ENCODE peak calls at places on chromosomes 16 and 17, in nine cellular contexts. W is mesenchymal stem cell; A is sigmoid colon; V is AG09309; U is PC-9; N is sciatic nerve; T is HT-29; S is mucosa of descending colon; M is CD8-positive, alpha-beta T cell. Q is an unnamed sample.

GRCh38 chr17:43676471-43676870 is 14.7 kb upstream of the MEOX1 start:
- DNase-seq in T (no peak), W (peak), S (no peak), M (no peak), A (no peak), V (no peak), N (no peak), U (peak), Q (peak)

GRCh38 chr17:65389426-65389825 is 172.0 kb downstream of the AXIN2 start:
- DNase-seq in V (peak), M (no peak), W (peak), S (no peak), N (no peak), U (no peak), T (no peak), A (no peak), Q (peak)

GRCh38 chr16:4263504-4264436 is 9.1 kb downstream of the TFAP4 start:
- DNase-seq in A (peak), N (peak), W (peak), M (no peak), S (peak), V (peak), U (no peak), T (peak), Q (no peak)

GRCh38 chr16:53482123-53482522 is 20.9 kb downstream of the AKTIP start:
- DNase-seq in A (no peak), V (no peak), M (no peak), T (no peak), U (no peak), W (peak), N (no peak), S (no peak), Q (no peak)

GRCh38 chr17:6637458-6637840 is 3.1 kb downstream of the KIAA0753 start:
- DNase-seq in N (no peak), W (no peak), T (no peak), M (no peak), S (no peak), V (no peak), U (no peak), A (no peak), Q (no peak)

GRCh38 chr16:57260294-57260929 is 15.4 kb downstream of the ARL2BP start:
- DNase-seq in V (no peak), U (peak), S (no peak), T (no peak), A (peak), M (no peak), W (peak), N (peak), Q (peak)

GRCh38 chr17:6910987-6911603 is 79.6 kb upstream of the TEKT1 start:
- DNase-seq in V (no peak), W (peak), N (no peak), S (no peak), U (no peak), T (peak), M (no peak), A (no peak), Q (peak)

GRCh38 chr17:77390870-77391269 is 250.1 kb downstream of the SEC14L1 start:
- DNase-seq in T (no peak), A (no peak), U (no peak), N (no peak), W (no peak), M (no peak), S (no peak), V (no peak), Q (no peak)

GRCh38 chr17:72287586-72287985 is 166.8 kb downstream of the SOX9 start:
- DNase-seq in W (no peak), S (no peak), M (no peak), A (no peak), N (no peak), T (no peak), V (no peak), U (no peak), Q (no peak)

GRCh38 chr17:65183736-65184135 is 46.6 kb downstream of the RGS9 start:
- DNase-seq in T (no peak), V (no peak), S (no peak), U (peak), W (peak), A (no peak), N (no peak), M (no peak), Q (peak)

GRCh38 chr17:81911277-81911961 is at the start of gene PCYT2:
- DNase-seq in M (peak), A (peak), N (peak), S (peak), V (peak), U (peak), W (peak), T (peak), Q (peak)

GRCh38 chr16:89823087-89823823 is 5.0 kb upstream of the SPIRE2 start:
- DNase-seq in W (no peak), V (no peak), S (peak), A (no peak), N (no peak), T (no peak), U (no peak), M (no peak), Q (no peak)

GRCh38 chr17:36943250-36944220 is 5.2 kb upstream of the AATF start:
- DNase-seq in W (no peak), A (no peak), M (no peak), S (no peak), T (no peak), V (no peak), N (no peak), U (no peak), Q (no peak)

GRCh38 chr17:1485748-1486376 is 6.6 kb downstream of the MYO1C start:
- DNase-seq in M (peak), T (peak), A (peak), U (peak), W (peak), N (peak), S (peak), V (no peak), Q (peak)

GRCh38 chr17:49963277-49963625 is 5.7 kb upstream of the DLX4 start:
- DNase-seq in N (no peak), M (no peak), A (no peak), W (no peak), S (no peak), V (no peak), T (no peak), U (no peak), Q (no peak)

GRCh38 chr16:67246081-67246944 is 968 bp downstream of the FHOD1 start:
- DNase-seq in S (peak), M (peak), N (peak), V (peak), T (peak), U (peak), W (peak), A (peak), Q (peak)

GRCh38 chr17:81976332-81977210 is 858 bp upstream of the ASPSCR1 start:
- DNase-seq in S (peak), A (no peak), T (peak), U (no peak), N (no peak), M (no peak), W (peak), V (no peak), Q (no peak)

GRCh38 chr16:2147981-2148671 is at the start of gene RAB26:
- DNase-seq in V (no peak), N (no peak), W (peak), U (peak), M (peak), T (peak), S (peak), A (peak), Q (no peak)

GRCh38 chr17:75854111-75854748 is 905 bp downstream of the WBP2 start:
- DNase-seq in T (peak), U (peak), A (peak), S (no peak), V (no peak), M (no peak), N (no peak), W (peak), Q (peak)

GRCh38 chr16:66467611-66468010 is 40.5 kb downstream of the BEAN1 start:
- DNase-seq in V (no peak), A (peak), T (no peak), N (peak), S (no peak), U (no peak), M (no peak), W (no peak), Q (no peak)

GRCh38 chr16:54938351-54939346 is 8.0 kb downstream of the IRX5 start:
- DNase-seq in A (no peak), S (no peak), N (no peak), V (no peak), W (peak), M (no peak), U (no peak), T (no peak), Q (no peak)

GRCh38 chr16:11095935-11096334 is 151.6 kb downstream of the CLEC16A start:
- DNase-seq in S (no peak), M (no peak), U (no peak), W (no peak), V (no peak), N (no peak), T (no peak), A (peak), Q (no peak)

GRCh38 chr16:4172070-4172469 is 55.8 kb upstream of the ADCY9 start:
- DNase-seq in W (peak), A (no peak), N (no peak), U (no peak), V (no peak), M (no peak), S (no peak), T (no peak), Q (peak)

GRCh38 chr16:67936876-67937605 is 391 bp upstream of the PSMB10 start:
- DNase-seq in A (no peak), U (no peak), M (peak), W (no peak), S (no peak), N (no peak), V (no peak), T (peak), Q (no peak)

GRCh38 chr16:22681551-22681880 is 132.4 kb upstream of the HS3ST2 start:
- DNase-seq in T (no peak), V (no peak), U (no peak), W (no peak), N (no peak), S (no peak), A (no peak), M (no peak), Q (no peak)

GRCh38 chr17:31394544-31394943 is 3.1 kb downstream of the RAB11FIP4 start:
- DNase-seq in T (peak), V (peak), A (no peak), N (peak), U (peak), M (peak), W (peak), S (peak), Q (peak)

GRCh38 chr16:66427871-66428681 is 981 bp downstream of the BEAN1 start:
- DNase-seq in S (peak), T (no peak), V (no peak), M (no peak), N (no peak), W (peak), U (no peak), A (no peak), Q (no peak)

GRCh38 chr17:57986841-57987581 is 1.0 kb downstream of the VEZF1 start:
- DNase-seq in S (peak), A (peak), U (no peak), V (no peak), M (peak), N (peak), W (peak), T (peak), Q (peak)

GRCh38 chr17:64386412-64387144 is 4.1 kb downstream of the PECAM1 start:
- DNase-seq in T (no peak), V (no peak), N (no peak), U (no peak), W (no peak), S (no peak), M (no peak), A (no peak), Q (no peak)

GRCh38 chr17:31105991-31106390 is 11.2 kb downstream of the NF1 start:
- DNase-seq in U (no peak), S (no peak), M (no peak), T (no peak), W (no peak), V (no peak), N (no peak), A (no peak), Q (no peak)

GRCh38 chr17:64455993-64456885 is 7.3 kb downstream of the MILR1 start:
- DNase-seq in A (no peak), W (no peak), M (no peak), N (no peak), T (no peak), S (no peak), U (no peak), V (no peak), Q (no peak)

GRCh38 chr17:14092808-14093207 is 23.5 kb downstream of the COX10 start:
- DNase-seq in T (peak), N (no peak), A (no peak), M (no peak), W (no peak), S (no peak), V (no peak), U (no peak), Q (no peak)

GRCh38 chr17:36824678-36825091 is 112.6 kb upstream of the LHX1 start:
- DNase-seq in A (no peak), T (no peak), M (no peak), V (no peak), N (no peak), S (no peak), U (no peak), W (no peak), Q (no peak)

GRCh38 chr16:16095646-16096045 is 127.6 kb downstream of the ABCC6 start:
- DNase-seq in W (no peak), M (no peak), V (no peak), A (no peak), N (no peak), T (no peak), S (no peak), U (no peak), Q (no peak)

Q was measured in astrocyte.